ENCODE peak calls at places on chromosome 2, in ten cellular contexts. F is epithelial cell of esophagus, B is BJ, P is AG04449, U is transverse colon, Y is HCT116, M is NB4, E is trophoblast cell, W is right atrium auricular region, G is uterus. O is an unnamed sample.

GRCh38 chr2:111633139-111633538 is 250.9 kb downstream of the ANAPC1 start:
- DNase-seq in F (no peak), P (no peak), M (no peak), U (no peak), G (no peak), E (no peak), B (no peak), W (no peak), Y (no peak), O (no peak)

GRCh38 chr2:239383036-239383795 is 17.6 kb downstream of the HDAC4 start:
- DNase-seq in U (no peak), W (no peak), B (no peak), M (no peak), P (no peak), G (no peak), Y (no peak), E (no peak), F (no peak), O (no peak)

GRCh38 chr2:74481961-74482800 is 617 bp downstream of the CCDC142 start:
- DNase-seq in E (peak; percentile 36), G (no peak), M (peak; percentile 86), Y (no peak), U (peak; percentile 35), W (no peak), B (no peak), P (no peak), F (peak; percentile 39), O (peak; percentile 81)

GRCh38 chr2:127015106-127015910 is 91.6 kb downstream of the BIN1 start:
- DNase-seq in Y (no peak), G (no peak), W (no peak), P (no peak), B (no peak), U (no peak), F (peak; percentile 22), E (no peak), M (no peak), O (no peak)

GRCh38 chr2:222862068-222862914 is 1.5 kb downstream of the ACSL3 start:
- DNase-seq in E (no peak), W (no peak), F (peak; percentile 51), M (peak; percentile 33), P (no peak), Y (no peak), U (peak; percentile 12), G (no peak), B (no peak), O (no peak)

GRCh38 chr2:105411720-105412407 is 13.0 kb upstream of the FHL2 start:
- DNase-seq in W (no peak), Y (no peak), B (no peak), M (no peak), U (no peak), P (no peak), E (no peak), G (no peak), F (no peak), O (no peak)

GRCh38 chr2:172836386-172837200 is 100.9 kb downstream of the RAPGEF4 start:
- DNase-seq in M (peak; percentile 50), P (no peak), G (no peak), E (peak; percentile 87), U (no peak), F (peak; percentile 97), B (peak; percentile 17), Y (peak; percentile 56), W (no peak), O (peak; percentile 8)

GRCh38 chr2:140659293-140659692 is 1471.5 kb downstream of the LRP1B start:
- DNase-seq in G (no peak), E (no peak), M (no peak), Y (no peak), W (no peak), U (no peak), B (no peak), P (no peak), F (no peak), O (no peak)

GRCh38 chr2:96201338-96201737 is 7.3 kb downstream of the STARD7 start:
- DNase-seq in M (no peak), E (no peak), U (no peak), Y (no peak), B (no peak), F (no peak), P (no peak), W (no peak), G (no peak), O (no peak)

GRCh38 chr2:96205238-96205637 is 3.4 kb downstream of the STARD7 start:
- DNase-seq in G (no peak), M (no peak), E (no peak), W (no peak), Y (no peak), B (no peak), F (peak; percentile 29), U (no peak), P (no peak), O (no peak)

GRCh38 chr2:96204836-96205235 is 3.8 kb downstream of the STARD7 start:
- DNase-seq in P (no peak), W (no peak), G (no peak), F (no peak), Y (no peak), U (no peak), B (no peak), M (no peak), E (no peak), O (no peak)

GRCh38 chr2:96202152-96202856 is 6.3 kb downstream of the STARD7 start:
- DNase-seq in P (no peak), U (no peak), B (no peak), E (no peak), F (no peak), Y (no peak), M (no peak), W (no peak), G (no peak), O (no peak)

GRCh38 chr2:96203130-96204028 is 5.2 kb downstream of the STARD7 start:
- DNase-seq in M (no peak), W (no peak), F (no peak), B (no peak), G (no peak), Y (no peak), P (no peak), U (no peak), E (no peak), O (peak; percentile 41)
- H3K4me3 ChIP-seq in M (no peak overlapping the region), W (no peak overlapping the region), F (no peak overlapping the region), B (no peak overlapping the region), G (no peak overlapping the region), Y (no peak overlapping the region), P (no peak overlapping the region), U (no peak overlapping the region), E (no peak overlapping the region), O (peak overlapping the region; percentile 21)

DNA sequence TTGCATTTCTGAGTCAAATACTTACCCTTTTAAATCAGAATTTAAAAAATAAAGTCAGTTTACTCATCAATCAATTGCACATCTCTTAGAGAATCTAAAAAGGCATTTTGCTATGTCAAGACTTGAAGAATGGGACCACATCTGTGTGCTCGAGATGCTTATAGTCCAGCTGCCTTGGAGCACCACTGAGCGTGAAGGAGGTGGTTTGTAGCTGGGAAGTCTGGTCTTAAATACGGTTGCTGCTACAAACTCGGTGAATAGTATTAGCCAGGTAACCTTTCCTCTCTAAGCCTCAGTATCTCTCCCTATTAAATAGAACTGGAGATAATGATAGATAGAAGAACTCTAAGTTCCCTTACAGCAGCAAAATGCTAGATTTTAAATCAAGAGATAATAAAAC is 289.7 kb downstream of the TRIB2 start:
- DNase-seq in P (no peak), G (no peak), M (no peak), U (no peak), W (no peak), E (no peak), B (no peak), F (no peak), Y (no peak), O (no peak)
- H3K4me3 ChIP-seq in P (no peak overlapping the region), G (no peak overlapping the region), M (no peak overlapping the region), U (no peak overlapping the region), W (no peak overlapping the region), E (no peak overlapping the region), B (no peak overlapping the region), F (no peak overlapping the region), Y (no peak overlapping the region), O (no peak overlapping the region)

GRCh38 chr2:132417430-132418035 is 928 bp downstream of the GPR39 start:
- DNase-seq in Y (no peak), M (no peak), E (no peak), F (no peak), G (no peak), U (peak; percentile 14), B (no peak), W (no peak), P (no peak), O (no peak)

GRCh38 chr2:132424526-132425121 is 8.0 kb downstream of the GPR39 start:
- DNase-seq in U (no peak), B (peak; percentile 26), P (no peak), F (peak; percentile 78), E (peak; percentile 52), W (no peak), M (no peak), G (no peak), Y (no peak), O (no peak)

GRCh38 chr2:132421198-132421780 is 4.7 kb downstream of the GPR39 start:
- DNase-seq in E (no peak), F (peak; percentile 42), P (no peak), M (no peak), Y (no peak), U (no peak), G (no peak), W (no peak), B (no peak), O (no peak)

GRCh38 chr2:132416996-132417395 is 391 bp downstream of the GPR39 start:
- DNase-seq in G (no peak), F (no peak), P (no peak), E (no peak), U (peak; percentile 52), B (no peak), Y (no peak), W (no peak), M (no peak), O (no peak)

DNA sequence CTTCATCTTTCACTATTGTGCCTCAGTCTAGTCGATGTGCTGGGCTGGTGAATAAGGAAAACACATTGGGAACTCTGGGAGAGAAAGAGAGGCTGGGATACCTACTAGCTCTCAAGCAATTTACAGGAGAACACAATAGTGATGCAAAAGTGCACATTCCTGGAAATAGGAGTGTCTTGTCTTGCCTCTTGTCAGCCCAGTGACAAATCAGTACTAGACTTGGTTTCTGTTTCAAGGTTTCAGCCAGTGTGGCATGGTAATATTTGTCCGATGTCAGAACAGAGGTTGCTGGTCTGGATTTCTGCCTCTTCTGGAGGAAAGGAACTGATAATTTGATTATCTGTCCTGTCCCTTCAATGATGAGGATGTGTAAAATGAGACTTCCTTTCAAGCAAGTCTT is 4.2 kb downstream of the GPR39 start:
- DNase-seq in U (no peak), M (no peak), G (no peak), W (no peak), P (no peak), B (no peak), F (peak; percentile 32), E (no peak), Y (no peak), O (no peak)
- H3K4me3 ChIP-seq in U (no peak overlapping the region), M (no peak overlapping the region), G (no peak overlapping the region), W (no peak overlapping the region), P (no peak overlapping the region), B (no peak overlapping the region), F (no peak overlapping the region), E (no peak overlapping the region), Y (no peak overlapping the region), O (no peak overlapping the region)

DNA sequence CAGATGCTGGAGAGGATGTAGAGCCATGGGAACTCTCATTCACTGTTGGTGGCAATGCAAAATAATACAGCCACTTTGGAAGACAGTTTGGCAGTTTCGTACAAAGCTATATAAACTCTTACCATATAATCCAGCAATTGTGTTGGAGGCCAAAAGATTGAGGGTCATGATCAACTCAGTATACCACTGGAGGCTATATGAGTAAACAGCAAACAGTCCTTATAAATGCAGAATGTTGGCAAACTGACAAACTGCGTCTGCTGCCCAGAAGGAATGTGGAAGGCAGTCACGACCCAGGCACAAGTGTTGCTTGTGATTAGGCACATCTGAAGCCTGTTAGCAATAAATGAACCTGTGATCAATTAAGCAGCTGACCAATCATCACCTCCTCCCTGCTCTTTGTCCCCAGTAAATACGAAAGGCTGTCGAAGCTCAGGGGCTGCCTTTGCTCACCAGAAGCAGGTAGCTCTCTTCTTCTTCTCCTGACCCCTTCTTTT is 98.1 kb upstream of the SPOPL start:
- DNase-seq in M (no peak), B (no peak), P (no peak), E (no peak), W (no peak), F (no peak), Y (no peak), U (no peak), G (no peak), O (no peak)
- H3K4me3 ChIP-seq in M (no peak overlapping the region), B (no peak overlapping the region), P (no peak overlapping the region), E (no peak overlapping the region), W (no peak overlapping the region), F (no peak overlapping the region), Y (no peak overlapping the region), U (no peak overlapping the region), G (no peak overlapping the region), O (no peak overlapping the region)

O was measured in GM12865.